ENCODE peak calls at places on chromosomes 6 and 20, in six cellular contexts. X, F, T, E, O and M are unnamed samples.
A peak's percentile ranks its signal among the peaks of the same experiment; 100 is the strongest.

GRCh38 chr6:38241200-38241599 is 398.5 kb downstream of the BTBD9 start:
- DNase-seq in F (no peak), E (no peak), O (no peak), T (no peak), X (no peak), M (no peak)

GRCh38 chr6:19052219-19052618 is 665.1 kb downstream of the RNF144B start:
- DNase-seq in F (no peak), T (no peak), E (no peak), O (no peak), X (no peak), M (no peak)

GRCh38 chr6:50826803-50827202 is 8.1 kb downstream of the TFAP2B start:
- DNase-seq in E (no peak), T (no peak), X (no peak), F (no peak), O (no peak), M (no peak)

GRCh38 chr6:157443066-157443800 is 62.2 kb downstream of the ZDHHC14 start:
- DNase-seq in O (no peak), X (no peak), F (no peak), T (no peak), E (no peak), M (no peak)

GRCh38 chr6:139764498-139764986 is 390.1 kb upstream of the CITED2 start:
- DNase-seq in X (no peak), O (no peak), T (no peak), F (no peak), E (no peak), M (no peak)

GRCh38 chr6:53168516-53169257 is 20.0 kb upstream of the GCM1 start:
- DNase-seq in T (no peak), X (no peak), E (no peak), F (no peak), O (no peak), M (no peak)

GRCh38 chr20:17613328-17614175 is 43.7 kb downstream of the DSTN start:
- DNase-seq in O (no peak), E (no peak), X (peak; percentile 45), T (peak; percentile 83), F (peak; percentile 42), M (peak; percentile 42)

GRCh38 chr6:42781546-42781810 is 374 bp upstream of the BICRAL start:
- DNase-seq in E (no peak), T (no peak), X (no peak), F (no peak), O (peak; percentile 65), M (no peak)

GRCh38 chr6:44041461-44042260 is 85.6 kb downstream of the MRPL14 start:
- DNase-seq in O (no peak), X (no peak), F (no peak), T (peak; percentile 40), E (no peak), M (no peak)

GRCh38 chr6:150598401-150598800 is 1.3 kb upstream of the PLEKHG1 start:
- DNase-seq in E (no peak), F (no peak), X (no peak), O (peak; percentile 83), T (no peak), M (no peak)

GRCh38 chr6:152263582-152263981 is 373.6 kb downstream of the SYNE1 start:
- DNase-seq in T (no peak), F (no peak), E (no peak), X (no peak), O (peak; percentile 30), M (no peak)

GRCh38 chr6:143680157-143680556 is 2.4 kb downstream of the PHACTR2 start:
- DNase-seq in O (no peak), E (no peak), T (no peak), X (no peak), F (no peak), M (no peak)

GRCh38 chr6:56765494-56765893 is 122.8 kb upstream of the DST start:
- DNase-seq in F (no peak), X (no peak), O (no peak), T (no peak), E (no peak), M (no peak)

GRCh38 chr6:33731035-33731434 is 15.7 kb downstream of the IP6K3 start:
- DNase-seq in E (no peak), F (no peak), X (no peak), O (no peak), T (no peak), M (no peak)

GRCh38 chr6:36627801-36628246 is 33.7 kb downstream of the SRSF3 start:
- DNase-seq in X (peak; percentile 52), T (no peak), E (peak; percentile 61), F (peak; percentile 83), O (no peak), M (peak; percentile 84)

GRCh38 chr20:13777171-13777601 is 7.5 kb downstream of the ESF1 start:
- DNase-seq in O (no peak), F (no peak), E (no peak), X (no peak), T (no peak), M (no peak)

GRCh38 chr20:34938466-34939163 is 17.0 kb downstream of the GSS start:
- DNase-seq in O (no peak), X (peak; percentile 45), F (peak; percentile 93), T (peak; percentile 78), E (peak; percentile 83), M (peak; percentile 89)

GRCh38 chr6:155330133-155330734 is 15.9 kb upstream of the TFB1M start:
- DNase-seq in F (no peak), O (no peak), T (no peak), X (no peak), E (no peak), M (no peak)

GRCh38 chr6:88177961-88178464 is 11.9 kb upstream of the CNR1 start:
- DNase-seq in E (no peak), F (no peak), O (peak; percentile 91), T (no peak), X (no peak), M (no peak)

GRCh38 chr20:58518896-58519593 is 3.8 kb upstream of the APCDD1L start:
- DNase-seq in T (no peak), O (no peak), X (no peak), E (no peak), F (no peak), M (no peak)

GRCh38 chr20:51598581-51598980 is 56.1 kb upstream of the NFATC2 start:
- DNase-seq in T (no peak), F (no peak), X (no peak), E (no peak), O (no peak), M (no peak)

GRCh38 chr6:25051083-25051482 is 115.3 kb upstream of the RIPOR2 start:
- DNase-seq in T (no peak), O (no peak), F (no peak), X (no peak), E (no peak), M (no peak)

GRCh38 chr6:25056130-25056529 is 120.4 kb upstream of the RIPOR2 start:
- DNase-seq in O (peak; percentile 51), E (no peak), X (no peak), T (no peak), F (peak; percentile 23), M (peak; percentile 43)

GRCh38 chr6:25052181-25052580 is 116.4 kb upstream of the RIPOR2 start:
- DNase-seq in E (no peak), F (no peak), O (no peak), T (no peak), X (no peak), M (no peak)

GRCh38 chr6:25054469-25054868 is 118.7 kb upstream of the RIPOR2 start:
- DNase-seq in T (no peak), E (no peak), X (no peak), F (no peak), O (no peak), M (no peak)

GRCh38 chr6:25053875-25054371 is 118.2 kb upstream of the RIPOR2 start:
- DNase-seq in E (no peak), O (no peak), F (no peak), T (no peak), X (no peak), M (no peak)
- H3K27ac ChIP-seq in E (no peak overlapping the region), O (no peak overlapping the region), F (no peak overlapping the region), T (no peak overlapping the region), X (no peak overlapping the region), M (no peak overlapping the region)

GRCh38 chr6:168983925-168984324 is 269.7 kb downstream of the THBS2 start:
- DNase-seq in T (no peak), E (no peak), F (no peak), X (no peak), O (no peak), M (no peak)

GRCh38 chr6:168981187-168981586 is 272.5 kb downstream of the THBS2 start:
- DNase-seq in T (no peak), O (no peak), E (no peak), F (no peak), X (no peak), M (no peak)

GRCh38 chr6:168979254-168979653 is 274.4 kb downstream of the THBS2 start:
- DNase-seq in X (no peak), E (no peak), T (no peak), O (no peak), F (no peak), M (no peak)
- H3K4me3 ChIP-seq in X (no peak overlapping the region), E (no peak overlapping the region), T (no peak overlapping the region), O (no peak overlapping the region), F (no peak overlapping the region), M (no peak overlapping the region)

GRCh38 chr20:45948261-45948733 is 13.8 kb downstream of the PCIF1 start:
- DNase-seq in T (no peak), F (no peak), O (no peak), E (no peak), X (no peak), M (no peak)

GRCh38 chr20:45947110-45947866 is 12.8 kb downstream of the PCIF1 start:
- DNase-seq in E (no peak), O (no peak), T (no peak), X (no peak), F (no peak), M (no peak)

GRCh38 chr20:45950330-45950646 is 15.8 kb downstream of the PCIF1 start:
- DNase-seq in E (no peak), F (no peak), O (no peak), T (no peak), X (no peak), M (no peak)

GRCh38 chr20:45949542-45950329 is 15.3 kb downstream of the PCIF1 start:
- DNase-seq in E (no peak), F (no peak), T (no peak), O (no peak), X (no peak), M (no peak)

DNA sequence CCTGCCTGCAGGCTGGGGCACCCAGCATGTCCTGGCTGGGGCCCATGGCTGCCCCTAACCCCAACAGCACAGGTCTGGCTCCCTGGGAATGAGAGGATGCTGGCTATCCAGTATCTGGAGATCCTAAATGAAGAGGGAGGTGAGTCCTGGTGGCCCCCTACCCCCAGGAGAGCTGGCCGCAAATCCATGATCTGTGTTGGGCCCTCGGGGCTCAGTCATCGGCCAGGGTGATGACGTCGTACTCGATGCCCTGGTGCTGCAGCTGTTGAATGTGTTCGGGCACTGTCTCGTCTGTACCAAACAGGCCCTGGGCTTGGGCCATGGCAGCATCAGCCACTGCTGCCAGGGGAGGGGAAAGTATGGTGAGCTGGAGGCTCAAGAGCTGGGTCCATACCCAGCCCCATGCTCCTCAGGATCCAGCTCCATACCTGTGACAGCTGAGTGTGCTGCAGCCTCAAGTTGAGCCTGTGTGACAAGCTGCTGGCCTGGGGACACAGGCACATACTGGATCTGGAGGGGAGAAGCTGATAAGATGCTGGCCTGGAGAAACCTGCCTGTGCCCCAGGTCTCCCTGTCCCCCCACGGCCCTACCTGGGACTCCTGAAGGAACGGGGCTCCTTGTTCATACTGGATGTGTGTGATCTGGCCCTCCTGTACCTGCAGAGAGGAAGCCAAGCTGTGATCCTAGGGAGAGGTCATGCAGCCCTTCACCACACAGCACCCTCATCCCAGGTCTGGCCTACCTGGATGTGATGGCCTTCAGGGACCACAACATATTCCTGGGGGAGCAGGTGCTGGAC is 14.5 kb downstream of the PCIF1 start:
- DNase-seq in O (no peak), X (no peak), E (no peak), T (no peak), F (no peak), M (no peak)
- H3K27ac ChIP-seq in O (no peak overlapping the region), X (no peak overlapping the region), E (no peak overlapping the region), T (no peak overlapping the region), F (no peak overlapping the region), M (no peak overlapping the region)

GRCh38 chr20:46811328-46812084 is 83.1 kb upstream of the EYA2 start:
- DNase-seq in T (no peak), O (no peak), F (peak; percentile 36), X (no peak), E (no peak), M (no peak)
- H3K4me3 ChIP-seq in T (no peak overlapping the region), O (no peak overlapping the region), F (peak overlapping the region; percentile 26), X (no peak overlapping the region), E (peak overlapping the region; percentile 18), M (peak overlapping the region; percentile 23)